ENCODE peak calls at places on chromosomes 11 and 22, in six cellular contexts. P is kidney, Q is progenitor cell of endocrine pancreas, G is endothelial cell of umbilical vein, E is brain microvascular endothelial cell, T is osteocyte. H is an unnamed sample.

GRCh38 chr11:86202013-86202336 is 42.6 kb upstream of the EED start:
- DNase-seq in E (no peak), P (no peak), G (no peak), T (no peak), Q (no peak), H (no peak)

GRCh38 chr11:128399722-128400121 is 187.6 kb downstream of the ETS1 start:
- DNase-seq in E (no peak), Q (no peak), P (no peak), T (no peak), G (no peak), H (no peak)

GRCh38 chr11:111918390-111919256 is at the start of gene C11orf52:
- DNase-seq in G (peak), Q (peak), E (no peak), P (peak), T (no peak), H (no peak)

GRCh38 chr11:61922539-61922938 is 5.2 kb upstream of the RAB3IL1 start:
- DNase-seq in T (peak), G (no peak), E (peak), Q (peak), P (no peak), H (peak)

GRCh38 chr11:14318581-14318981 is 40.4 kb downstream of the RRAS2 start:
- DNase-seq in T (no peak), P (no peak), Q (no peak), E (no peak), G (peak), H (no peak)

GRCh38 chr11:134562941-134563471 is 151.0 kb upstream of the B3GAT1 start:
- DNase-seq in E (no peak), P (no peak), G (no peak), T (peak), Q (no peak), H (no peak)

GRCh38 chr11:36790450-36790849 is 192.4 kb upstream of the RAG2 start:
- DNase-seq in T (no peak), Q (no peak), E (no peak), G (no peak), P (no peak), H (no peak)

GRCh38 chr22:32512267-32512982 is 37.8 kb downstream of the FBXO7 start:
- DNase-seq in T (no peak), E (no peak), P (no peak), G (no peak), Q (no peak), H (no peak)

GRCh38 chr11:84313830-84314359 is 1027.7 kb upstream of the CCDC90B start:
- DNase-seq in E (no peak), G (no peak), T (no peak), Q (no peak), P (no peak), H (no peak)

GRCh38 chr22:42077486-42078125 is 1.9 kb upstream of the SMDT1 start:
- DNase-seq in Q (no peak), P (no peak), E (no peak), T (no peak), G (no peak), H (no peak)

GRCh38 chr11:72904016-72904415 is 89.8 kb downstream of the ATG16L2 start:
- DNase-seq in T (no peak), Q (no peak), G (no peak), P (no peak), E (no peak), H (no peak)

GRCh38 chr22:32127904-32128303 is 31.2 kb downstream of the C22orf42 start:
- DNase-seq in Q (no peak), G (no peak), P (no peak), E (no peak), T (peak), H (no peak)

GRCh38 chr11:120306519-120307242 is 18.4 kb upstream of the TLCD5 start:
- DNase-seq in P (peak), T (no peak), E (peak), Q (no peak), G (peak), H (no peak)

GRCh38 chr22:23533328-23533762 is 46.7 kb downstream of the IGLL1 start:
- DNase-seq in Q (peak), G (peak), T (peak), E (peak), P (peak), H (no peak)

GRCh38 chr22:20080445-20080775 is 369 bp downstream of the DGCR8 start:
- DNase-seq in T (no peak), E (peak), P (peak), Q (peak), G (peak), H (peak)

GRCh38 chr11:19892876-19893275 is 180.2 kb downstream of the NAV2 start:
- DNase-seq in T (no peak), Q (no peak), P (no peak), E (no peak), G (no peak), H (no peak)

GRCh38 chr22:29768052-29768680 is 997 bp downstream of the UQCR10 start:
- DNase-seq in E (no peak), T (no peak), P (no peak), G (no peak), Q (no peak), H (no peak)

GRCh38 chr11:43419460-43419859 is 60.7 kb downstream of the TTC17 start:
- DNase-seq in P (no peak), T (no peak), Q (no peak), G (peak), E (peak), H (no peak)

GRCh38 chr11:86749376-86749775 is 51.0 kb upstream of the PRSS23 start:
- DNase-seq in T (no peak), Q (no peak), G (no peak), E (no peak), P (no peak), H (no peak)

GRCh38 chr11:115759622-115760527 is 255.7 kb upstream of the CADM1 start:
- DNase-seq in P (peak), T (no peak), G (no peak), E (no peak), Q (peak), H (no peak)

GRCh38 chr11:95888852-95889251 is 35.1 kb downstream of the MTMR2 start:
- DNase-seq in Q (no peak), E (no peak), T (no peak), G (no peak), P (no peak), H (no peak)

GRCh38 chr11:69413015-69413801 is 68.3 kb upstream of the LINC01488 start:
- DNase-seq in Q (no peak), T (no peak), E (no peak), G (no peak), P (peak), H (no peak)

GRCh38 chr11:19419813-19420212 is 179.1 kb upstream of the E2F8 start:
- DNase-seq in G (no peak), E (no peak), Q (no peak), T (no peak), P (no peak), H (no peak)

GRCh38 chr11:90757851-90758494 is 535.1 kb upstream of the CHORDC1 start:
- DNase-seq in P (no peak), Q (no peak), T (no peak), G (no peak), E (no peak), H (no peak)

GRCh38 chr11:68867067-68867466 is 25.4 kb upstream of the CPT1A start:
- DNase-seq in E (no peak), P (no peak), Q (no peak), T (no peak), G (no peak), H (no peak)

GRCh38 chr22:17493384-17493981 is 69.8 kb upstream of the SLC25A18 start:
- DNase-seq in G (no peak), Q (no peak), P (no peak), E (no peak), T (no peak), H (no peak)

GRCh38 chr11:62850911-62851806 is 11.8 kb upstream of the WDR74 start:
- DNase-seq in P (peak), E (no peak), Q (no peak), G (no peak), T (no peak), H (no peak)

GRCh38 chr11:119368121-119369034 is 13.1 kb downstream of the USP2 start:
- DNase-seq in P (peak), G (no peak), T (no peak), Q (no peak), E (no peak), H (no peak)

GRCh38 chr11:126172596-126173038 is 38.8 kb downstream of the RPUSD4 start:
- DNase-seq in Q (no peak), E (no peak), P (no peak), T (no peak), G (no peak), H (no peak)

GRCh38 chr22:46579751-46580449 is 40.3 kb upstream of the GRAMD4 start:
- DNase-seq in E (no peak), G (no peak), P (peak), T (no peak), Q (no peak), H (no peak)

GRCh38 chr11:100777118-100777517 is 90.0 kb downstream of the ARHGAP42 start:
- DNase-seq in G (no peak), T (no peak), Q (no peak), P (no peak), E (no peak), H (no peak)

GRCh38 chr11:1202776-1203504 is 19.9 kb upstream of the MUC5B start:
- DNase-seq in T (peak), P (peak), Q (peak), E (peak), G (peak), H (peak)

GRCh38 chr22:33461698-33462434 is 403.7 kb upstream of the SYN3 start:
- DNase-seq in E (no peak), Q (no peak), P (no peak), G (no peak), T (no peak), H (no peak)

GRCh38 chr22:45807156-45807915 is 135.7 kb downstream of the ATXN10 start:
- DNase-seq in G (no peak), P (no peak), E (peak), Q (no peak), T (no peak), H (no peak)

GRCh38 chr11:34855021-34855753 is 61.0 kb downstream of the APIP start:
- DNase-seq in E (no peak), G (no peak), T (no peak), P (no peak), Q (no peak), H (no peak)

GRCh38 chr11:34859496-34859895 is 56.7 kb downstream of the APIP start:
- DNase-seq in Q (no peak), E (no peak), G (no peak), P (no peak), T (no peak), H (no peak)

GRCh38 chr11:34851916-34852315 is 64.3 kb downstream of the APIP start:
- DNase-seq in E (no peak), P (no peak), G (no peak), Q (no peak), T (no peak), H (no peak)

GRCh38 chr11:34857463-34857862 is 58.7 kb downstream of the APIP start:
- DNase-seq in G (no peak), E (no peak), T (no peak), P (no peak), Q (no peak), H (no peak)

DNA sequence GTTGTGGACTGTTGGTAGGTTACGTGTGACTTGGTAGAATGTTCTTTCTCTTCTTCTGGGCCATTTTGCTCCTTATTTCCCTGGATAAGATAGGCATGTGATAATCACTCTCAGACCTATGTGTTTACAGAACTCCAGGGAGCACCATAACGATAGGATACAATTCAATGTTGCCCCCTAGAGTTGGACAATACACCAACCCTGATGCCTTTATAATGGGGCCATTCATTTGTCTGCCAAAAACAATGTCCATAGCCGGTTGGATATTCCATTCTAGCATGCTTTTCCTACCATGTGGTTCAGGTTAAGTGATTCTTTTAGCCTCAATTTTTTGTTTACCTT is 60.5 kb downstream of the APIP start:
- DNase-seq in E (no peak), P (no peak), G (no peak), Q (no peak), T (no peak), H (no peak)
- TF ChIP-seq CTCF in E (no peak), P (no peak), G (no peak), Q (no peak), T (no peak), H (no peak)

GRCh38 chr11:18168372-18168771 is 4.3 kb upstream of the MRGPRX4 start:
- DNase-seq in G (no peak), E (no peak), Q (no peak), T (no peak), P (no peak), H (no peak)

GRCh38 chr11:18173225-18173866 is 709 bp downstream of the MRGPRX4 start:
- DNase-seq in T (no peak), E (no peak), G (no peak), Q (no peak), P (no peak), H (no peak)

GRCh38 chr11:18172686-18173085 is at the start of gene MRGPRX4:
- DNase-seq in Q (no peak), E (no peak), P (no peak), G (no peak), T (no peak), H (no peak)

GRCh38 chr11:18171377-18172000 is 1.1 kb upstream of the MRGPRX4 start:
- DNase-seq in P (no peak), T (no peak), G (no peak), Q (no peak), E (peak), H (no peak)
- TF ChIP-seq CTCF in P (peak), T (peak), G (peak), Q (peak), E (peak), H (no peak)

DNA sequence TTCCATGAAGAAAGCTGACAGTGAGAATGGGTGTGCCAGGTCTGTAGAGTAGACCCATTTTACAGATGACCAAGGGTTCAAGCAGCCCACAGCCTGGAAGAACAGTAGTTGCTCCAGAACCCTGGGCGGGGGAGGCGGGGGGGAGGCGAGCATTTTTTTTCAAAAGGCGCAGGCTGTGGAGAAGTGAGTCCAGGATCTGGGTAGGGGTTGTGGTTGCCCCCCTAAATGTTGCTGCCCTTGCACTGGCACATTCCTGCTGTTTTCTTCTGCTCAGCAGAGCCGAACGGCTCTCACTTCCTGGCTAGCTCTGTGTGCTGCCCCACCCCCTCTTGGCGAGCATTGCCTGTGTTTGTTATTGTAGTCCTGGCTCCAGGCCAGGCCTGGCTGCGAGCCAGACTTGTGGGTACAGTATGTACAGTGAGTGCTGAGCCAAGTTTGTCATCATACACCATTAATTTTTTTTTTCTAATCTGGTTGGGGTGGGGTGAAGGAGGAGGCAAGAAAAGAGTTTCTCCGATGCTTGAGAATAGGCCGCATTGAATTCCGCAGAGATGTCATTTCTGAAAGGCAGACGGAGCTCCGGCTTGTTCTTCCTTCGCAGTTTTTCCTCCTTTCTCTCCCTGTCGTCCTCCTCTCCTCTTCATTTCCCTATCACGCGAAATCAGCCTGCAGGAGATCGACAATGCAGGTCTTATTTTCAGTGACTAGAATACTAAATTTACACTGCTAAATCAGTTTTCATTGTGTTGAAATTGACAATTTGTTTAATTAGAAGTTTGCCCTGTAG is 100.5 kb downstream of the ZBTB16 start:
- DNase-seq in T (peak), G (peak), Q (no peak), E (peak), P (peak), H (peak)
- TF ChIP-seq CTCF in T (no peak), G (no peak), Q (no peak), E (no peak), P (no peak), H (no peak)

GRCh38 chr11:131579932-131580387 is 209.5 kb downstream of the NTM start:
- DNase-seq in E (peak), P (no peak), T (no peak), G (no peak), Q (no peak), H (no peak)
- TF ChIP-seq CTCF in E (peak), P (peak), T (peak), G (no peak), Q (peak), H (no peak)